ENCODE peak calls at places on chromosome 10, in seven cellular contexts. Z is heart left ventricle; H is A549; P is upper lobe of left lung; W is CD8-positive, alpha-beta T cell; L is right atrium auricular region; E is AG04450. F is an unnamed sample.

GRCh38 chr10:47276071-47276470 is 23.9 kb upstream of the GDF10 start:
- DNase-seq in L (no peak), E (no peak), Z (no peak), W (no peak), H (no peak), P (no peak), F (no peak)

GRCh38 chr10:132389631-132390454 is 7.2 kb upstream of the PWWP2B start:
- DNase-seq in W (no peak), L (no peak), E (no peak), H (no peak), P (peak; percentile 19), Z (no peak), F (no peak)

GRCh38 chr10:47244560-47245500 is 55.2 kb upstream of the GDF10 start:
- DNase-seq in W (peak; percentile 38), L (no peak), E (no peak), H (no peak), P (no peak), Z (no peak), F (no peak)

GRCh38 chr10:42866115-42866995 is 83.8 kb downstream of the BMS1 start:
- DNase-seq in Z (peak; percentile 89), W (peak; percentile 62), L (peak; percentile 79), H (peak; percentile 64), E (peak; percentile 26), P (peak; percentile 76), F (peak; percentile 7)

GRCh38 chr10:82402901-82403300 is 527.9 kb downstream of the NRG3 start:
- DNase-seq in E (no peak), H (no peak), L (no peak), W (no peak), P (no peak), Z (no peak), F (no peak)

GRCh38 chr10:46551701-46552525 is 4.5 kb downstream of the GPRIN2 start:
- DNase-seq in E (no peak), L (peak; percentile 58), Z (peak; percentile 22), H (no peak), P (peak; percentile 20), W (peak; percentile 48), F (no peak)

GRCh38 chr10:63986536-63986935 is 465.3 kb downstream of the REEP3 start:
- DNase-seq in P (no peak), L (no peak), Z (no peak), W (no peak), H (no peak), E (no peak), F (no peak)

GRCh38 chr10:86536294-86536861 is 14.8 kb upstream of the WAPL start:
- DNase-seq in L (no peak), Z (no peak), H (no peak), W (peak; percentile 81), P (no peak), E (no peak), F (no peak)

GRCh38 chr10:46217749-46218453 is 68.9 kb upstream of the ANTXRL start:
- DNase-seq in H (no peak), L (no peak), E (no peak), P (no peak), Z (no peak), W (no peak), F (no peak)

GRCh38 chr10:114925675-114926204 is 12.3 kb upstream of the TRUB1 start:
- DNase-seq in Z (no peak), E (no peak), H (no peak), W (no peak), P (no peak), L (no peak), F (no peak)

GRCh38 chr10:110040767-110041478 is 33.1 kb downstream of the ADD3 start:
- DNase-seq in L (no peak), E (no peak), H (no peak), P (no peak), W (no peak), Z (no peak), F (no peak)

GRCh38 chr10:103512591-103513382 is 19.3 kb downstream of the NEURL1 start:
- DNase-seq in E (no peak), W (no peak), P (peak; percentile 11), L (no peak), H (no peak), Z (no peak), F (no peak)

GRCh38 chr10:970311-971149 is 17.7 kb upstream of the GTPBP4 start:
- DNase-seq in W (no peak), L (no peak), H (no peak), Z (no peak), E (no peak), P (peak; percentile 68), F (no peak)

DNA sequence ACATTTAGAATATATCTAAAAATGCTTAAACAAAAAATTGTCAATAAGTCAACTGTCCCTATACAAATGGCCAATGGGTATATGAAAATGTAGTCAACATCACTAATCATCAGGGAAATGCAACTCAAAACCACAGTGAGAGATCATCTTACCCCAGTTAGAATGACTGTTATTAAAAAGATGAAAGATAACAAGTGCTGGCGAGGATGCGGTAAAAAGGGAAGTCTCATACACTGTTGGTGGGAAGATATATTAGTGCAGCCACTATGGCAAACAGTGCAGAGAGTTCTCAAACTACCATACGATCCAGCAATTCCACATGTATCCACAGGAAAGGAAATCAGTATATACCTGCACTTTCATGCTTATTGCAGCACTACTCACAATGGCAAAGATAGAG is 48.6 kb upstream of the APBB1IP start:
- DNase-seq in W (no peak), P (no peak), E (no peak), Z (no peak), H (no peak), L (no peak), F (no peak)
- TF ChIP-seq CTCF in W (no peak), P (no peak), E (no peak), Z (no peak), H (no peak), L (no peak), F (no peak)

GRCh38 chr10:44829426-44829825 is 81.7 kb upstream of the TMEM72 start:
- DNase-seq in H (no peak), Z (no peak), P (no peak), E (no peak), W (no peak), L (no peak), F (no peak)

GRCh38 chr10:44827431-44828006 is 83.6 kb upstream of the TMEM72 start:
- DNase-seq in L (no peak), E (no peak), W (no peak), P (peak; percentile 67), H (no peak), Z (peak; percentile 62), F (no peak)

GRCh38 chr10:44831581-44831980 is 79.6 kb upstream of the TMEM72 start:
- DNase-seq in L (no peak), W (no peak), H (no peak), P (no peak), Z (no peak), E (no peak), F (no peak)

GRCh38 chr10:44828515-44829142 is 82.5 kb upstream of the TMEM72 start:
- DNase-seq in E (no peak), Z (peak; percentile 75), L (no peak), W (no peak), P (no peak), H (no peak), F (no peak)

DNA sequence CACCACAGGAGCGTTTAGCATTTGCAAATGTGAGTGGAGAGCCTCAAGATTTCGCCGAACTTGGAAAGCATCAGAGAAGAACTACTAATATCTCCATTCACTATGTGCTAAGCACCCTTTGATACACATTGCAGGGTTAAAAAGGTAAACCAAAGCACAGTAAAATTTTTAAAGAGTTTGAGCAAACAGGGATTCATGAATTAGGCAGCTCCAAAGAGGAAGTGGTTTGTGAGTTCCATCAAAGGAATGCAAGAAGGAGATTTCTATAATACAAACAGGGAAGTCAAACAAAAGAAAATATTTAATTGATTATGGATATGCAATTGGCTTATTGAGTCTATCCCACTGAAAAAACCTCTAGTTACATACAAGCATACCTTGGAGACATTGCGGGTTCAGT is 81.1 kb upstream of the TMEM72 start:
- DNase-seq in W (no peak), H (no peak), Z (no peak), E (peak; percentile 16), P (no peak), L (no peak), F (no peak)
- H3K4me3 ChIP-seq in W (no peak overlapping the region), H (no peak overlapping the region), Z (no peak overlapping the region), E (no peak overlapping the region), P (no peak overlapping the region), L (no peak overlapping the region), F (no peak overlapping the region)

GRCh38 chr10:74924251-74924954 is 98.0 kb downstream of the KAT6B start:
- DNase-seq in Z (no peak), H (no peak), W (no peak), L (no peak), E (peak; percentile 82), P (no peak), F (peak; percentile 85)

GRCh38 chr10:74923556-74923955 is 97.2 kb downstream of the KAT6B start:
- DNase-seq in E (no peak), W (no peak), H (no peak), L (no peak), Z (no peak), P (peak; percentile 77), F (no peak)

GRCh38 chr10:74926791-74927585 is 100.6 kb downstream of the KAT6B start:
- DNase-seq in E (no peak), P (no peak), W (no peak), L (no peak), Z (no peak), H (no peak), F (no peak)

GRCh38 chr10:74927701-74928100 is 101.3 kb downstream of the KAT6B start:
- DNase-seq in Z (no peak), H (no peak), P (no peak), L (no peak), E (no peak), W (no peak), F (no peak)

GRCh38 chr10:74925716-74926115 is 99.3 kb downstream of the KAT6B start:
- DNase-seq in H (no peak), P (no peak), L (no peak), W (no peak), Z (peak; percentile 29), E (no peak), F (no peak)
- TF ChIP-seq CTCF in H (no peak), P (no peak), L (no peak), W (no peak), Z (no peak), E (no peak), F (no peak)

DNA sequence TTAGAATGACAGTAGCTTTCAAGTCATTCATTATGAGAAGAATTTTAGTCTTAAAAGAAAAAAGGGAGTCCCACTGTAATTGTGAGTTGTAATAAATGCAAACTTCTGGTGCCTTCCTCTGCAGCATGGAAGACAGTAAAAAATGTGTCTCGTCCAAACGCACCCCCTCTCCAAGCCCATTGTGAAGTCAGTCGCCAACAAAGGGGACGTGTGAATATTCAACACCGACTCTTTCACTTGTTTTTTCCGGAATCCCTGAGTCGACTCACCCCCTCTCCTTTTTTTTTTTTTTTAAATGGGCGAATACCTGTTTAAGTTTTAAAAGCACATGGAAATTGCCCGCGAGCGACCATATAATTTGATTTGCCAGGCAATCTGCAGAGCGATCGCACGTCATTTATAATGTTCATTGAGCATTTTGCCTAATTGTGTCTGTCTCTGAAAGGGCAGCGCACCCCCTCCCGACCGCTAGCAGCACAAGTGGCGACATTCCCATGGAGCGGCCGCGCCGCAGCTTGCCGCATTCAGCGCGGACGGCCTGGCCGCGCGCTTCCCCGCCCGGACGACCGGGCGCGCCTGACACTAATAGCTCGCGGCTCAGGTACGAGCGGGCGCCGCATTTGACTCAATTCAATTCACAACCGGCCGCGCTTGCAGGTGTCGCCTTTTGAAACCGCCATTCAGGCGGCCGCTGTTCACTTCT is 19.1 kb upstream of the PTF1A start:
- DNase-seq in L (no peak), P (no peak), H (no peak), E (no peak), Z (no peak), W (no peak), F (no peak)
- H3K4me3 ChIP-seq in L (no peak overlapping the region), P (no peak overlapping the region), H (no peak overlapping the region), E (no peak overlapping the region), Z (peak overlapping the region; percentile 29), W (no peak overlapping the region), F (no peak overlapping the region)

F was measured in HFF-Myc.